ENCODE peak calls at places on chromosomes 1 and 21, in eight cellular contexts. S, K, H, R, U, B, E and Z are unnamed samples.

GRCh38 chr1:41773842-41774241 is 144.9 kb downstream of the HIVEP3 start:
- DNase-seq in E (no peak), B (no peak), K (no peak), H (no peak), U (no peak), S (no peak), R (no peak), Z (no peak)

GRCh38 chr1:210445485-210445884 is 116.8 kb downstream of the HHAT start:
- DNase-seq in U (no peak), S (no peak), E (no peak), K (no peak), R (no peak), B (peak), H (no peak), Z (no peak)

GRCh38 chr1:158116311-158116710 is 64.4 kb upstream of the CD1D start:
- DNase-seq in U (no peak), B (no peak), R (no peak), E (no peak), H (no peak), S (no peak), K (no peak), Z (no peak)

GRCh38 chr1:99580451-99580850 is 65.5 kb upstream of the PALMD start:
- DNase-seq in R (no peak), E (no peak), H (no peak), K (no peak), U (no peak), B (no peak), S (no peak), Z (no peak)

GRCh38 chr1:12585536-12585935 is 32.5 kb downstream of the DHRS3 start:
- DNase-seq in K (no peak), U (no peak), S (no peak), R (no peak), E (no peak), H (no peak), B (no peak), Z (no peak)

GRCh38 chr21:46268371-46268770 is 17.0 kb downstream of the MCM3AP start:
- DNase-seq in S (no peak), U (no peak), K (no peak), E (no peak), H (no peak), R (no peak), B (no peak), Z (no peak)

GRCh38 chr1:172717722-172718455 is 59.0 kb downstream of the FASLG start:
- DNase-seq in B (peak), U (no peak), H (peak), E (no peak), S (no peak), R (no peak), K (no peak), Z (no peak)

GRCh38 chr1:30140566-30140965 is 582.8 kb downstream of the MATN1 start:
- DNase-seq in S (no peak), U (no peak), R (no peak), K (no peak), B (no peak), E (no peak), H (no peak), Z (no peak)

GRCh38 chr21:42097860-42098259 is 26.7 kb downstream of the UMODL1 start:
- DNase-seq in K (peak), R (peak), H (peak), S (peak), U (no peak), B (peak), E (no peak), Z (peak)

GRCh38 chr1:233738850-233739249 is 124.9 kb downstream of the KCNK1 start:
- DNase-seq in U (no peak), S (no peak), K (no peak), H (no peak), B (no peak), R (no peak), E (no peak), Z (no peak)